ENCODE peak calls at places on chromosomes 3 and 15, in seven cellular contexts. I is HCT116, Z is GM12878, R is K562, K is SK-N-SH, X is HepG2, E is GM23338. S is an unnamed sample.

GRCh38 chr3:151383956-151384355 is 597 bp downstream of the P2RY12 start:
- DNase-seq in I (no peak), Z (no peak), R (no peak), K (no peak), X (no peak), E (no peak), S (no peak)

GRCh38 chr15:73467758-73468157 is 24.8 kb downstream of the REC114 start:
- DNase-seq in I (no peak), Z (no peak), R (no peak), K (no peak), X (no peak), E (peak; percentile 72), S (no peak)

GRCh38 chr3:29241855-29242254 is 39.0 kb upstream of the RBMS3 start:
- DNase-seq in I (no peak), Z (no peak), R (no peak), K (no peak), X (no peak), E (no peak), S (no peak)

GRCh38 chr3:126288314-126288713 is 68.9 kb downstream of the KLF15 start:
- DNase-seq in I (no peak), Z (no peak), R (no peak), K (no peak), X (no peak), E (peak; percentile 55), S (no peak)

GRCh38 chr3:16338999-16339398 is 74.0 kb downstream of the OXNAD1 start:
- DNase-seq in I (no peak), Z (no peak), R (no peak), K (no peak), X (peak; percentile 16), E (no peak), S (no peak)

GRCh38 chr3:97138914-97139541 is 324.6 kb downstream of the EPHA6 start:
- DNase-seq in I (no peak), Z (no peak), R (no peak), K (no peak), X (peak; percentile 23), E (peak; percentile 84), S (no peak)

GRCh38 chr3:18772699-18773305 is 347.7 kb upstream of the SATB1 start:
- DNase-seq in I (no peak), Z (no peak), R (no peak), K (no peak), X (no peak), E (no peak), S (no peak)

GRCh38 chr3:64067510-64068346 is 44.4 kb upstream of the PSMD6 start:
- DNase-seq in I (no peak), Z (no peak), R (no peak), K (no peak), X (no peak), E (no peak), S (no peak)

GRCh38 chr3:190710723-190711122 is 151.8 kb downstream of the GMNC start:
- DNase-seq in I (no peak), Z (no peak), R (no peak), K (no peak), X (no peak), E (peak; percentile 22), S (no peak)

GRCh38 chr3:10205461-10206165 is 40.9 kb downstream of the IRAK2 start:
- DNase-seq in I (peak; percentile 80), Z (no peak), R (no peak), K (no peak), X (no peak), E (no peak), S (peak; percentile 92)

GRCh38 chr3:117628896-117629295 is 919.3 kb downstream of the TUSC7 start:
- DNase-seq in I (no peak), Z (no peak), R (no peak), K (peak; percentile 64), X (no peak), E (no peak), S (no peak)

GRCh38 chr3:114455432-114455831 is 161.6 kb downstream of the TIGIT start:
- DNase-seq in I (no peak), Z (no peak), R (no peak), K (no peak), X (no peak), E (no peak), S (no peak)

GRCh38 chr3:14391033-14391432 is 11.4 kb upstream of the SLC6A6 start:
- DNase-seq in I (no peak), Z (no peak), R (no peak), K (no peak), X (peak; percentile 44), E (no peak), S (no peak)

GRCh38 chr15:40103124-40103858 is 5.4 kb downstream of the BMF start:
- DNase-seq in I (no peak), Z (no peak), R (no peak), K (peak; percentile 91), X (no peak), E (peak; percentile 96), S (no peak)

GRCh38 chr3:18645603-18646002 is 220.5 kb upstream of the SATB1 start:
- DNase-seq in I (no peak), Z (no peak), R (no peak), K (no peak), X (no peak), E (no peak), S (no peak)

GRCh38 chr15:91710072-91710471 is 143.4 kb upstream of the SLCO3A1 start:
- DNase-seq in I (no peak), Z (no peak), R (no peak), K (no peak), X (no peak), E (no peak), S (no peak)

GRCh38 chr3:9224490-9224889 is 25.0 kb downstream of the SRGAP3 start:
- DNase-seq in I (no peak), Z (peak; percentile 53), R (no peak), K (no peak), X (no peak), E (no peak), S (no peak)

GRCh38 chr3:158617982-158618875 is 26.1 kb upstream of the GFM1 start:
- DNase-seq in I (peak; percentile 1), Z (no peak), R (no peak), K (no peak), X (no peak), E (peak; percentile 21), S (no peak)

GRCh38 chr15:93722165-93722564 is 509.2 kb upstream of the MCTP2 start:
- DNase-seq in I (no peak), Z (no peak), R (no peak), K (no peak), X (no peak), E (no peak), S (no peak)

GRCh38 chr3:16913264-16913580 is 28.5 kb downstream of the PLCL2 start:
- DNase-seq in I (no peak), Z (no peak), R (no peak), K (no peak), X (no peak), E (no peak), S (no peak)

GRCh38 chr15:32909431-32909830 is 191.6 kb downstream of the GREM1 start:
- DNase-seq in I (no peak), Z (no peak), R (no peak), K (no peak), X (no peak), E (no peak), S (no peak)

DNA sequence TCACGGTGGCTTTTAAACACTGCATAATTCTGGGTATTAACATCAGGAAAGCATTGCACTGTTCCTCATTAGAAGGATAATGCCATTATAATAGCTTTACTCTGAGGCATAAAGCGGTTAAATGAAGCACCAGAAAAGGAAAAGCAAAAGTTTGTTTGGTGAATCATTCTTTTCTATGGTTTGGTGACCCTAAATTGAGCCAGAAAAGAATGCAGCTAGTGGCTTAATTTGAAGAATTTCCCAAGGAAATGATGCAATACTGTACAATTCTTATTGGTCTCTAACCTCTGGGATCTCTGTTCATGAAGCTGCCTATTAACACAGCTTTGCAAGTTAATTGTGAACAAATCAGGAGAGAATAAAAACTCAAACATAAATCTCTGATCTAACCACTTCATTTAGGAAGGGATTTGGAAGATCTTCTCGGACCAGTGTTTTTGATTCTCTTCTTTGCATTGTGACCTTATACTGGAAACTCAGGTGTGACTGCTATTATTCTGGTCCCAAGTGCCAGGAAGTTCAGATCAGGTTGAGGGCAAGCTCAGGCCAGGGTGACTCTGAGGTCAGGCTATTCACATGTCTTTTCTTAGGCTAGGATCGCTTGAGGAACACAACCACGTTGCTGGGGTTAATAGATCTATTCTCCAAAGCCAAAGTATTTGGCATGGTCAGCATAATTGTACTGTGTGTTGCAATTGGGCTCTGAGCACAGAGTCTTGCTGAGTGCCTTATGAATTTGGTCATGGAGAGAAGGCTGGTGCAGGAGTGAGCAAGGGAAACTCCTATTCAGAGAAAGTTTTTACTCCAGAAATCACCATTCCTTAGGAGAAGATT is 11.3 kb upstream of the DLG1 start:
- DNase-seq in I (peak; percentile 28), Z (no peak), R (no peak), K (no peak), X (no peak), E (peak; percentile 17), S (no peak)
- TF ChIP-seq REST in I (no peak), Z (no peak), R (no peak), K (no peak), X (no peak), E (no peak), S (no peak)

DNA sequence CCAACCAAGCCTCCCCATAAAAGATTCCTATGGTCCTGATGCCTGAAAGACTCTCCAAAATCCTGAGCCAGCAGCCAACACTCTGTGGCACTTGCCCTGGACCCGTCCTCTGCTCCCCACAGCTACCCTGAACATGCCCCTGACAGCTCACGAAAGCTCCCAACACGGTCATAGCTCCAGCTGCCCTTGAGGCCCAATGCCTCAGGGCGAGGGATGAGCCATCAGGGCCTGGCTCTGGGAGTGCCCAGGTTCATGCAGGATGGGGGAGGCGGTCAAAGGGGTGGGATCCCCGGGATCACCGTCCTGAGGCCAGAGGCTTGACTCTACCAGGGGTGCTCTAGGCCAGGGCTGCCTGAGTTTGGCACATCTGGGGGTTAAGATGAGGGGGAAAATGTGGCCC is 72.7 kb upstream of the RPL32 start:
- DNase-seq in I (no peak), Z (no peak), R (no peak), K (no peak), X (no peak), E (no peak), S (no peak)
- H3K36me3 ChIP-seq in I (no peaks in the 10 kb centered on the region), Z (peaks cover 36% of the 10 kb centered on the region), R (peaks cover 85% of the 10 kb centered on the region), K (peaks cover 44% of the 10 kb centered on the region), X (peaks cover 91% of the 10 kb centered on the region), E (no peaks in the 10 kb centered on the region), S (no peaks in the 10 kb centered on the region)

GRCh38 chr3:42092006-42092405 is 849 bp downstream of the TRAK1 start:
- DNase-seq in I (no peak), Z (no peak), R (no peak), K (no peak), X (no peak), E (no peak), S (no peak)
- TF ChIP-seq REST in I (no peak), Z (no peak), R (no peak), K (no peak), X (no peak), E (no peak), S (no peak)

GRCh38 chr15:65883571-65883970 is 14.3 kb downstream of the RAB11A start:
- DNase-seq in I (no peak), Z (no peak), R (no peak), K (no peak), X (no peak), E (peak; percentile 22), S (no peak)

GRCh38 chr15:65887565-65887964 is 18.3 kb downstream of the RAB11A start:
- DNase-seq in I (no peak), Z (no peak), R (no peak), K (no peak), X (no peak), E (no peak), S (no peak)

GRCh38 chr15:65885668-65886218 is 16.5 kb downstream of the RAB11A start:
- DNase-seq in I (no peak), Z (no peak), R (no peak), K (no peak), X (no peak), E (no peak), S (no peak)

GRCh38 chr15:65881766-65882434 is 12.6 kb downstream of the RAB11A start:
- DNase-seq in I (no peak), Z (no peak), R (no peak), K (no peak), X (no peak), E (no peak), S (no peak)

GRCh38 chr15:65884511-65884910 is 15.2 kb downstream of the RAB11A start:
- DNase-seq in I (no peak), Z (no peak), R (no peak), K (no peak), X (no peak), E (no peak), S (no peak)
- H3K36me3 ChIP-seq in I (peaks cover 53% of the 10 kb centered on the region), Z (peaks cover 1% of the 10 kb centered on the region), R (peaks cover 96% of the 10 kb centered on the region), K (peaks cover 88% of the 10 kb centered on the region), X (peaks cover 85% of the 10 kb centered on the region), E (peaks cover 29% of the 10 kb centered on the region), S (peaks cover 61% of the 10 kb centered on the region)